ENCODE peak calls at places on chromosomes 7 and 10, in nine cellular contexts. J is MCF 10A; A is foreskin keratinocyte; X is HFFc6; M is EL; P is NCI-H2081; L is activated CD8-positive, alpha-beta memory T cell treated with anti-CD3 and anti-CD28 coated beads, Interleukin-2, amount 50 U/mL, for 48 hours; Z is aorta; Q is foreskin fibroblast. U is an unnamed sample.

GRCh38 chr10:71077143-71077581 is 135.2 kb upstream of the UNC5B start:
- DNase-seq in P (no peak), A (peak), M (no peak), Z (no peak), Q (no peak), L (peak), X (no peak), J (no peak), U (peak)

GRCh38 chr7:40659231-40659630 is 524.4 kb downstream of the SUGCT start:
- DNase-seq in P (no peak), J (no peak), A (no peak), X (peak), M (peak), Q (peak), Z (no peak), L (no peak), U (no peak)

GRCh38 chr7:92790987-92791386 is 45.4 kb downstream of the CDK6 start:
- DNase-seq in J (peak), Z (peak), Q (peak), X (peak), A (no peak), M (peak), L (no peak), P (no peak), U (peak)

GRCh38 chr7:45259966-45260646 is 102.5 kb downstream of the RAMP3 start:
- DNase-seq in J (peak), M (peak), X (no peak), Z (peak), L (peak), Q (peak), P (peak), A (no peak), U (no peak)

GRCh38 chr10:49761201-49761788 is 828 bp downstream of the OGDHL start:
- DNase-seq in A (no peak), J (no peak), X (no peak), Q (no peak), M (no peak), Z (no peak), L (no peak), P (no peak), U (no peak)

GRCh38 chr10:2861632-2862210 is 205.6 kb upstream of the PFKP start:
- DNase-seq in L (no peak), Z (no peak), P (no peak), X (no peak), J (no peak), M (no peak), A (no peak), Q (no peak), U (no peak)

GRCh38 chr7:51227861-51228260 is 88.7 kb downstream of the COBL start:
- DNase-seq in J (no peak), L (no peak), P (no peak), A (no peak), Q (no peak), Z (no peak), M (no peak), X (no peak), U (no peak)

GRCh38 chr7:123218866-123219265 is 19.1 kb upstream of the SLC13A1 start:
- DNase-seq in P (no peak), X (no peak), M (no peak), Q (no peak), Z (no peak), A (no peak), J (no peak), L (no peak), U (no peak)

GRCh38 chr7:26066736-26067135 is 85.3 kb upstream of the NFE2L3 start:
- DNase-seq in P (no peak), L (no peak), M (no peak), Q (no peak), X (no peak), A (no peak), J (no peak), Z (no peak), U (no peak)

GRCh38 chr7:127392182-127392565 is 334 bp downstream of the ZNF800 start:
- DNase-seq in A (peak), Q (peak), P (peak), X (peak), M (peak), Z (peak), L (peak), J (peak), U (no peak)

GRCh38 chr7:68015098-68015497 is 1018.5 kb downstream of the TYW1 start:
- DNase-seq in Z (no peak), M (no peak), P (no peak), J (no peak), Q (no peak), X (no peak), L (no peak), A (no peak), U (no peak)

GRCh38 chr7:34357068-34357467 is 300.9 kb upstream of the NPSR1 start:
- DNase-seq in X (no peak), L (no peak), J (peak), M (no peak), A (peak), Q (no peak), P (no peak), Z (no peak), U (no peak)

GRCh38 chr10:106612381-106612780 is 552.1 kb downstream of the SORCS1 start:
- DNase-seq in X (no peak), M (no peak), A (no peak), L (no peak), P (no peak), J (no peak), Z (no peak), Q (no peak), U (no peak)

GRCh38 chr10:59281861-59282260 is 80.5 kb downstream of the FAM13C start:
- DNase-seq in X (no peak), J (no peak), A (no peak), L (no peak), Z (no peak), Q (no peak), M (no peak), P (peak), U (no peak)

GRCh38 chr7:105277341-105277740 is 111.4 kb downstream of the SRPK2 start:
- DNase-seq in L (no peak), J (peak), Q (peak), Z (no peak), X (peak), M (no peak), A (peak), P (no peak), U (no peak)

GRCh38 chr10:131909014-131909808 is 8.4 kb downstream of the PPP2R2D start:
- DNase-seq in A (no peak), X (no peak), P (no peak), J (no peak), Q (no peak), M (no peak), Z (peak), L (no peak), U (no peak)

GRCh38 chr7:104627516-104627915 is 299.1 kb downstream of the LHFPL3 start:
- DNase-seq in L (no peak), J (peak), A (peak), M (peak), P (no peak), Z (no peak), X (peak), Q (peak), U (peak)

GRCh38 chr7:77980087-77980713 is 181.6 kb downstream of the PHTF2 start:
- DNase-seq in P (no peak), M (no peak), Z (no peak), X (no peak), Q (peak), L (no peak), A (no peak), J (no peak), U (no peak)

GRCh38 chr10:35412900-35413491 is 76.7 kb downstream of the CCNY start:
- DNase-seq in A (peak), J (peak), L (no peak), P (no peak), M (peak), Z (no peak), X (peak), Q (peak), U (no peak)

GRCh38 chr10:30398193-30398592 is 35.8 kb upstream of the MAP3K8 start:
- DNase-seq in Q (no peak), L (no peak), X (no peak), M (no peak), P (no peak), Z (no peak), A (no peak), J (no peak), U (no peak)

GRCh38 chr7:100493476-100494264 is 9.9 kb downstream of the NYAP1 start:
- DNase-seq in Z (no peak), L (peak), A (no peak), X (no peak), P (no peak), J (no peak), M (no peak), Q (no peak), U (no peak)

GRCh38 chr7:28407643-28408042 is 4.7 kb upstream of the CREB5 start:
- DNase-seq in Q (peak), P (no peak), L (no peak), X (peak), M (peak), A (peak), Z (no peak), J (peak), U (peak)

GRCh38 chr10:70232155-70232858 is 922 bp downstream of the PPA1 start:
- DNase-seq in X (peak), L (peak), J (peak), P (peak), M (peak), Z (no peak), A (peak), Q (peak), U (no peak)

GRCh38 chr7:156522801-156523200 is 117.8 kb upstream of the RNF32 start:
- DNase-seq in Z (no peak), L (no peak), M (no peak), X (no peak), J (no peak), Q (no peak), A (no peak), P (no peak), U (no peak)

U was measured in stromal cell of bone marrow.